ENCODE peak calls at places on chromosomes 12 and 14, in five cellular contexts. P is adrenal gland, W is esophagus squamous epithelium, U is choroid plexus epithelial cell, K is Caco-2. O is an unnamed sample.

GRCh38 chr12:19190292-19191031 is 60.9 kb downstream of the PLEKHA5 start:
- DNase-seq in P (no peak), W (no peak), U (peak; percentile 69), K (no peak), O (no peak)

GRCh38 chr12:46452061-46452615 is 79.6 kb upstream of the SLC38A2 start:
- DNase-seq in P (no peak), W (no peak), U (no peak), K (no peak), O (peak; percentile 70)

GRCh38 chr14:51539571-51540037 is 112.1 kb upstream of the FRMD6 start:
- DNase-seq in P (no peak), W (no peak), U (peak; percentile 87), K (no peak), O (peak; percentile 66)

GRCh38 chr14:78902010-78902623 is 731.9 kb downstream of the NRXN3 start:
- DNase-seq in P (peak; percentile 42), W (no peak), U (peak; percentile 78), K (peak; percentile 40), O (peak; percentile 36)

GRCh38 chr12:98373982-98374381 is 141.4 kb upstream of the TMPO start:
- DNase-seq in P (no peak), W (no peak), U (peak; percentile 38), K (no peak), O (no peak)

GRCh38 chr12:13044859-13045384 is 741 bp downstream of the FAM234B start:
- DNase-seq in P (peak; percentile 35), W (no peak), U (peak; percentile 12), K (no peak), O (no peak)

GRCh38 chr12:42798811-42799438 is 209.4 kb upstream of the PRICKLE1 start:
- DNase-seq in P (no peak), W (no peak), U (peak; percentile 73), K (no peak), O (no peak)

GRCh38 chr12:51048601-51049369 is 658 bp downstream of the LETMD1 start:
- DNase-seq in P (no peak), W (no peak), U (no peak), K (no peak), O (no peak)

GRCh38 chr14:71063351-71063750 is 156.1 kb downstream of the PCNX1 start:
- DNase-seq in P (no peak), W (no peak), U (peak; percentile 8), K (no peak), O (no peak)

GRCh38 chr14:70821916-70822705 is 12.8 kb upstream of the MAP3K9 start:
- DNase-seq in P (peak; percentile 69), W (no peak), U (peak; percentile 53), K (peak; percentile 45), O (peak; percentile 34)

GRCh38 chr12:11702959-11703358 is 53.5 kb downstream of the ETV6 start:
- DNase-seq in P (no peak), W (no peak), U (no peak), K (no peak), O (no peak)

GRCh38 chr14:81157431-81157830 is 63.3 kb downstream of the GTF2A1 start:
- DNase-seq in P (no peak), W (no peak), U (peak; percentile 5), K (no peak), O (no peak)
- H3K4me3 ChIP-seq in P (no peak overlapping the region), W (no peak overlapping the region), U (no peak overlapping the region), K (no peak overlapping the region), O (no peak overlapping the region)

DNA sequence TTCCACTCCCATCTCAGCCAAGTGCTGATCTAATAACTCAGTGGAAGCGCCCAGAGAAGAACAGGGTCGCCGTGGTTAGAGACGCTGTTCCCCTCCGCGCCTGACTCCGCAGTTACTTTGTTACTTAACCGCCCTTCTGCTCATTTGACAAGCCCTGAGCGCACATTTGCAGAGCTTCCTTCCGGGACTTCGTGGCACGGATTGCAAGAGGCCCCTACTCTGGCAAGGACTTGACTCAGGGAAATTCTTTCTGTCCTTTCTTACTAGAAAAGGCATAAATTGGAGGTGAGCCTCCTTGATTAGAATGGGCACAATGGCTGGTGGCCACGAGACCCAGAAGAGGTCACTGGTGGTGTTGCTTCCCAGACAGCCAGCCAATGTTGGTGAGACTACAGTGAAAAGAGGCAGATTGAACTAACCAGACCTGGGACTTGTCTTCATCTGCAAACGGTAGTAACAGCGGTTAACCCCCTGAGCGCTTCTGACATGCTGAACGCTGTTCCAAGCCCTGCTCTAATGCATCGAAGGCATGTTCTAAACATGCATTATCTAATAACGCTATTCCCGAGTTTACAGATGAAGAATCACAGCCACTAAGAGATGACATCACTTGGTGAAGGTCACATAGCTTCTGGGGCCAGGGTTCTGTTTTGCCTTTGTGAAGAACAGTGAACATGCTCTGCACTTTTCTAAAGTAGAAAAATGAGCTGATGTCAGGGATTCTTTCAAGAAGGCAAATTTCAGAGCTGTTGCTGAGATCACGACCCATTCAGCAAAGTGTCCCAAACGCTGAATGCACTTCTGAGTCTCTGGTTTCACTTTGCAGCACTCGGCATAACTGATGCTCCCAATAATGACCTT is 55.8 kb downstream of the FOS start:
- DNase-seq in P (peak; percentile 65), W (no peak), U (peak; percentile 22), K (no peak), O (peak; percentile 36)
- TF ChIP-seq CTCF in P (no peak), W (no peak), U (no peak), K (no peak), O (no peak)

DNA sequence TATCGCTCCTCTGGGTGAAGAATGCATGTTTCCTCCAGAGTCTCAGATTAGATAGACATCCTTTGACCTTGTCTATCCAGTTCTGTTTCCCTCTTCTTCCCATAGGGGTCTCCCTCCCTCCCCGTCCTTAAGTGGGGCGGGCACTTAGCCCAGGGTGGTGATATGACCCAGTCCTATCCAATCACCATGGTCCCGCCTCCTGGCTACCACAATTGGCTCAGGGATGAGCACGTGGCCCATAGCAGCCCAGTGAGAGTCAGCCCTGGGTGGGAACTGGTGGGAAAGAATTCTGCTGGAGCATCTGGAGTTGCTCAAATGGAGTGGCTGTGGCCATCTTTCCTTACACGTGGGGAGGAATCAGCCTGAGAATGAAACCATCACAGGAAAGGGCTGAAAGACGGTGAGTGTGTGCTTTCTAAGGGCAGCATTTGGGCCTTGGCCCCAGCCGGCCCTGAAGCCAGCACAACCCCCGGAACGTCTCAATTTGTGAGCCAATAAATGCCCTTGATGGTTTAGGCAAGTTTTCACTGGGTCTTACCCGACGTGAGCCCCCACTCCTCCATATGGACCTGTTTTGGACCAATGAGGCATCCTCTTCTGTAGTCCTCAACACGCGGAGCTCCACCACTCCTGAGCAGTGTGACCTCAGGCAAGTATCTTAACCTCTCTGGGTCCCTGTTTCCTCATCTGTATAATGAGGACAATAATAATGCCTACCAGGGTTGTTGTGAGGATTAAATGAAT is 14.3 kb upstream of the MLXIP start:
- DNase-seq in P (peak; percentile 80), W (no peak), U (peak; percentile 99), K (peak; percentile 99), O (peak; percentile 100)
- H3K4me3 ChIP-seq in P (no peak overlapping the region), W (peak overlapping the region; percentile 30), U (peak overlapping the region; percentile 23), K (peak overlapping the region; percentile 42), O (peak overlapping the region; percentile 58)

GRCh38 chr14:34023824-34024767 is 73.2 kb upstream of the EGLN3 start:
- DNase-seq in P (no peak), W (no peak), U (no peak), K (no peak), O (no peak)
- TF ChIP-seq CTCF in P (no peak), W (no peak), U (no peak), K (peak; percentile 16), O (no peak)

GRCh38 chr14:68788275-68789001 is 4.4 kb downstream of the ZFP36L1 start:
- DNase-seq in P (no peak), W (no peak), U (no peak), K (no peak), O (no peak)
- H3K4me3 ChIP-seq in P (peak overlapping the region; percentile 71), W (peak overlapping the region; percentile 86), U (peak overlapping the region; percentile 98), K (no peak overlapping the region), O (peak overlapping the region; percentile 77)

GRCh38 chr12:62808166-62808879 is 126.6 kb downstream of the PPM1H start:
- DNase-seq in P (no peak), W (no peak), U (no peak), K (no peak), O (no peak)

GRCh38 chr12:62817556-62818271 is 117.2 kb downstream of the PPM1H start:
- DNase-seq in P (no peak), W (no peak), U (peak; percentile 96), K (no peak), O (peak; percentile 71)

GRCh38 chr12:62816624-62817023 is 118.3 kb downstream of the PPM1H start:
- DNase-seq in P (no peak), W (no peak), U (no peak), K (no peak), O (no peak)

GRCh38 chr12:62814243-62814642 is 120.7 kb downstream of the PPM1H start:
- DNase-seq in P (no peak), W (no peak), U (no peak), K (no peak), O (no peak)

GRCh38 chr12:62813031-62813829 is 121.7 kb downstream of the PPM1H start:
- DNase-seq in P (peak; percentile 68), W (no peak), U (peak; percentile 83), K (no peak), O (peak; percentile 69)
- TF ChIP-seq CTCF in P (peak; percentile 45), W (peak; percentile 28), U (peak; percentile 87), K (peak; percentile 4), O (peak; percentile 77)